ENCODE peak calls at places on chromosomes 3 and 15, in nine cellular contexts. C, Q, O, T, U, D, I, M and X are unnamed samples.

GRCh38 chr15:91904942-91905341 is 51.4 kb downstream of the SLCO3A1 start:
- DNase-seq in C (no peak), Q (no peak), O (no peak), T (no peak), U (no peak), D (no peak), I (no peak), M (no peak), X (no peak)

GRCh38 chr15:74173545-74174215 is at the start of gene ISLR:
- DNase-seq in C (no peak), Q (no peak), O (no peak), T (peak; percentile 34), U (peak; percentile 86), D (peak; percentile 27), I (peak; percentile 76), M (peak; percentile 34), X (no peak)

GRCh38 chr3:105518806-105519418 is 152.2 kb downstream of the ALCAM start:
- DNase-seq in C (peak; percentile 48), Q (no peak), O (peak; percentile 13), T (no peak), U (no peak), D (no peak), I (peak; percentile 78), M (no peak), X (no peak)

GRCh38 chr3:102979682-102980378 is 545.0 kb downstream of the ZPLD1 start:
- DNase-seq in C (no peak), Q (peak; percentile 54), O (no peak), T (no peak), U (peak; percentile 94), D (no peak), I (peak; percentile 99), M (no peak), X (no peak)

GRCh38 chr3:30681276-30682211 is 75.1 kb downstream of the TGFBR2 start:
- DNase-seq in C (peak; percentile 11), Q (no peak), O (no peak), T (no peak), U (peak; percentile 84), D (no peak), I (peak; percentile 85), M (no peak), X (no peak)

GRCh38 chr15:93986400-93986984 is 244.9 kb upstream of the MCTP2 start:
- DNase-seq in C (no peak), Q (no peak), O (no peak), T (no peak), U (no peak), D (no peak), I (no peak), M (no peak), X (no peak)

GRCh38 chr15:95497681-95498080 is 832.8 kb upstream of the NR2F2 start:
- DNase-seq in C (no peak), Q (no peak), O (no peak), T (no peak), U (no peak), D (no peak), I (no peak), M (no peak), X (no peak)

GRCh38 chr3:141242035-141242721 is 10.6 kb downstream of the PXYLP1 start:
- DNase-seq in C (no peak), Q (no peak), O (no peak), T (no peak), U (no peak), D (no peak), I (peak; percentile 28), M (no peak), X (peak; percentile 77)

GRCh38 chr15:82950746-82951370 is 1.7 kb downstream of the HOMER2 start:
- DNase-seq in C (no peak), Q (no peak), O (no peak), T (no peak), U (no peak), D (no peak), I (no peak), M (no peak), X (no peak)

GRCh38 chr15:42071717-42072116 is 22.6 kb downstream of the PLA2G4D start:
- DNase-seq in C (no peak), Q (no peak), O (no peak), T (no peak), U (no peak), D (no peak), I (no peak), M (no peak), X (no peak)

GRCh38 chr3:72907851-72908620 is 20.2 kb downstream of the GXYLT2 start:
- DNase-seq in C (no peak), Q (no peak), O (no peak), T (peak; percentile 51), U (no peak), D (no peak), I (peak; percentile 93), M (no peak), X (no peak)

GRCh38 chr15:40282144-40282869 is 557 bp downstream of the ANKRD63 start:
- DNase-seq in C (no peak), Q (peak; percentile 36), O (peak; percentile 56), T (no peak), U (no peak), D (peak; percentile 71), I (no peak), M (peak; percentile 74), X (no peak)

GRCh38 chr3:120673116-120673515 is 8.9 kb downstream of the HGD start:
- DNase-seq in C (no peak), Q (no peak), O (no peak), T (no peak), U (no peak), D (no peak), I (no peak), M (no peak), X (peak; percentile 81)

GRCh38 chr15:24954783-24955548 is at the start of the genes SNRPN and SNURF:
- DNase-seq in C (peak; percentile 56), Q (peak; percentile 71), O (peak; percentile 70), T (peak; percentile 78), U (peak; percentile 91), D (peak; percentile 85), I (peak; percentile 68), M (peak; percentile 79), X (no peak)

GRCh38 chr15:70491641-70492040 is 271.7 kb downstream of the UACA start:
- DNase-seq in C (no peak), Q (no peak), O (no peak), T (no peak), U (no peak), D (no peak), I (no peak), M (no peak), X (no peak)

GRCh38 chr3:37962906-37963486 is 27.6 kb upstream of the VILL start:
- DNase-seq in C (no peak), Q (no peak), O (no peak), T (no peak), U (no peak), D (no peak), I (no peak), M (no peak), X (no peak)

GRCh38 chr3:129119365-129120100 is 2.1 kb downstream of the RAB43 start:
- DNase-seq in C (no peak), Q (peak; percentile 36), O (no peak), T (no peak), U (no peak), D (peak; percentile 49), I (no peak), M (no peak), X (no peak)

GRCh38 chr15:38320181-38320580 is 67.5 kb downstream of the SPRED1 start:
- DNase-seq in C (no peak), Q (no peak), O (no peak), T (no peak), U (no peak), D (no peak), I (peak; percentile 51), M (no peak), X (no peak)

GRCh38 chr3:184796551-184796950 is 15.4 kb upstream of the VPS8 start:
- DNase-seq in C (no peak), Q (no peak), O (no peak), T (no peak), U (no peak), D (no peak), I (no peak), M (no peak), X (no peak)
- H3K27me3 ChIP-seq in C (no peaks in the 10 kb centered on the region), Q (no peaks in the 10 kb centered on the region), O (peaks cover 3% of the 10 kb centered on the region), T (no peaks in the 10 kb centered on the region), U (peaks cover 5% of the 10 kb centered on the region), D (no peaks in the 10 kb centered on the region), I (no peaks in the 10 kb centered on the region), M (no peaks in the 10 kb centered on the region), X (no peaks in the 10 kb centered on the region)

DNA sequence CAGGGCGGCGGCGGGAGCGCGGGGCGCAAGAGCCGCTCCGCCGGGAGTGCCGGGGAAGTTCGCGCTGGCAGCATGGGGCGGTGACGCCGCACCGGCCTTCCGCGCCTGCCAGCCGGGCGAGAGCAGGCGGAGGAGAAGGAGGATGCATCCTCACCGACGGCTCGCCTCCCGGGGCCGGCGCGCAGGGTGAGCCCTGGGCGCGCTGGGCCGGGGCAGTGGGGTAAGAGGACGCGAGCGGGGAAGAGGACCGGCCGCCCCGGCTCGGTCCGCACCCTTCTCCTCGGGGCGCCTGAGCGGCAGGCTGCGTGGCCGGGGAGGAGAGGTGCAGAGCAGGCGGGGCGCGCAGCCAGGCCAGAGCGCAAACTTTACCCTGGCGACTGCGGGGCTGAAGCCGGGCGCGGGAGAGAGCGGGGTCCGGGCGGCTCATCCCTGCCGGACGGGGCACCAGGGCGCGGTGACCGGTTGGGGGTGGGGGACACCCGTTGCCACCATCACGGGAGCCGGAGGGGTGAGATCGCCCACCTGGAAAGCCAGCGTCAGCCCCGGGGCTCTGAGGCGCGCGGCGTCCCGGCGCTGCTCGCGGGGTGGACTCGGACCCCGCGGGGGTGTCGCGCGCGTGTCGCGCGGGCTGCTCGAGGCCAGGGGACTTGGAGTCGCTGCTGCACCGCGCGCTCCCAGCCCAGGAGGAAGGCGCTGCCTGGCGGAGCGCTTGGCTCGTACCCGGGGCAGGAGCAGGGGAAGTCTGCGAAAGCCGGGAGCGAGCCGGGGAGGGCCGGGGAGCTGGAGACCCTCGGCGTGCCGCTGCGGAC is 541 bp downstream of the GABRA5 start:
- DNase-seq in C (peak; percentile 35), Q (no peak), O (no peak), T (no peak), U (no peak), D (no peak), I (no peak), M (no peak), X (peak; percentile 62)
- H3K27me3 ChIP-seq in C (peaks cover 30% of the 10 kb centered on the region), Q (peaks cover 21% of the 10 kb centered on the region), O (no peaks in the 10 kb centered on the region), T (peaks cover 16% of the 10 kb centered on the region), U (peaks cover 48% of the 10 kb centered on the region), D (peaks cover 47% of the 10 kb centered on the region), I (no peaks in the 10 kb centered on the region), M (peaks cover 5% of the 10 kb centered on the region), X (peaks cover 29% of the 10 kb centered on the region)

GRCh38 chr15:29429584-29429983 is 160.0 kb upstream of the NSMCE3 start:
- DNase-seq in C (no peak), Q (peak; percentile 7), O (no peak), T (no peak), U (no peak), D (no peak), I (no peak), M (no peak), X (peak; percentile 64)
- H3K27me3 ChIP-seq in C (no peaks in the 10 kb centered on the region), Q (no peaks in the 10 kb centered on the region), O (no peaks in the 10 kb centered on the region), T (no peaks in the 10 kb centered on the region), U (no peaks in the 10 kb centered on the region), D (no peaks in the 10 kb centered on the region), I (no peaks in the 10 kb centered on the region), M (no peaks in the 10 kb centered on the region), X (no peaks in the 10 kb centered on the region)

DNA sequence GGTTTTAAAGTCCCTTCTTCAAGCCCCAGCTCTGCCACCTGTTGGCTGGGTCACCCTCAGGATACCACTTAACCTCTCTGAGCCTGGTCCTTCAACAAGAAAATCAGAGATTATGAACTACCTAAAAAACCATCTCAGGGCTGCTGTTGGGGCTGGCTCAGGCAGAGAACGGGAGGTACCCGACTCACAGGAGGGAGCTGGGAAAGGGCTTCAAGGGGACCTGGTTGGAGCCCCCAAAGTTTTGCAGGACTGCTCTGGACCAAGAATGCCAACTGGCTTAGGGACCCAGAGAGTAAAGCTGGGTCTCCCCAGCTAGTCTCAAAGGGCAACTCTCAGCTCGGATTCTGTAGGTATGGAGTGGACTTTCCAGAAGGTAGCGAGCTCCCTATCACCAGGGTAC is 41.5 kb downstream of the WNT7A start:
- DNase-seq in C (no peak), Q (no peak), O (no peak), T (no peak), U (no peak), D (no peak), I (no peak), M (no peak), X (no peak)
- H3K27me3 ChIP-seq in C (no peaks in the 10 kb centered on the region), Q (no peaks in the 10 kb centered on the region), O (no peaks in the 10 kb centered on the region), T (no peaks in the 10 kb centered on the region), U (peaks cover 26% of the 10 kb centered on the region), D (no peaks in the 10 kb centered on the region), I (no peaks in the 10 kb centered on the region), M (no peaks in the 10 kb centered on the region), X (no peaks in the 10 kb centered on the region)